ENCODE peak calls at places on chromosome 19, in nine cellular contexts. One of them, this sample, is unnamed.

GRCh38 chr19:45498411-45499195 is at the start of gene PPM1N:
- DNase-seq in prostate gland: no peak
- DNase-seq in hepatocyte: peak; percentile 63
- DNase-seq in lower lobe of right lung: no peak
- DNase-seq in upper lobe of left lung: peak; percentile 92
- DNase-seq in tibial nerve: no peak
- DNase-seq in adipocyte: peak; percentile 60
- DNase-seq in AG04450: no peak
- DNase-seq in cardiac muscle cell: peak; percentile 34
- DNase-seq in this sample: no peak

GRCh38 chr19:9757544-9758501 is 10.7 kb downstream of the ZNF846 start:
- DNase-seq in prostate gland: no peak
- DNase-seq in hepatocyte: no peak
- DNase-seq in lower lobe of right lung: no peak
- DNase-seq in upper lobe of left lung: no peak
- DNase-seq in tibial nerve: no peak
- DNase-seq in adipocyte: no peak
- DNase-seq in AG04450: no peak
- DNase-seq in cardiac muscle cell: no peak
- DNase-seq in this sample: no peak

GRCh38 chr19:55479451-55480230 is 3.2 kb downstream of the ZNF628 start:
- DNase-seq in prostate gland: no peak
- DNase-seq in hepatocyte: no peak
- DNase-seq in lower lobe of right lung: no peak
- DNase-seq in upper lobe of left lung: no peak
- DNase-seq in tibial nerve: no peak
- DNase-seq in adipocyte: no peak
- DNase-seq in AG04450: no peak
- DNase-seq in cardiac muscle cell: no peak
- DNase-seq in this sample: no peak

GRCh38 chr19:7478173-7478842 is 10.5 kb downstream of the PEX11G start:
- DNase-seq in prostate gland: no peak
- DNase-seq in hepatocyte: no peak
- DNase-seq in lower lobe of right lung: no peak
- DNase-seq in upper lobe of left lung: no peak
- DNase-seq in tibial nerve: no peak
- DNase-seq in adipocyte: no peak
- DNase-seq in AG04450: no peak
- DNase-seq in cardiac muscle cell: no peak
- DNase-seq in this sample: no peak

GRCh38 chr19:57560049-57560491 is 407 bp upstream of the ZNF550 start:
- DNase-seq in prostate gland: no peak
- DNase-seq in hepatocyte: no peak
- DNase-seq in lower lobe of right lung: peak; percentile 41
- DNase-seq in upper lobe of left lung: peak; percentile 63
- DNase-seq in tibial nerve: no peak
- DNase-seq in adipocyte: peak; percentile 58
- DNase-seq in AG04450: peak; percentile 16
- DNase-seq in cardiac muscle cell: peak; percentile 73
- DNase-seq in this sample: peak; percentile 46

GRCh38 chr19:7419777-7420439 is 68.9 kb downstream of the PEX11G start:
- DNase-seq in prostate gland: no peak
- DNase-seq in hepatocyte: no peak
- DNase-seq in lower lobe of right lung: no peak
- DNase-seq in upper lobe of left lung: no peak
- DNase-seq in tibial nerve: no peak
- DNase-seq in adipocyte: no peak
- DNase-seq in AG04450: no peak
- DNase-seq in cardiac muscle cell: no peak
- DNase-seq in this sample: no peak

GRCh38 chr19:33241530-33242101 is 16.0 kb upstream of the SLC7A10 start:
- DNase-seq in prostate gland: no peak
- DNase-seq in hepatocyte: peak; percentile 46
- DNase-seq in lower lobe of right lung: peak; percentile 69
- DNase-seq in upper lobe of left lung: peak; percentile 81
- DNase-seq in tibial nerve: no peak
- DNase-seq in adipocyte: peak; percentile 41
- DNase-seq in AG04450: no peak
- DNase-seq in cardiac muscle cell: no peak
- DNase-seq in this sample: peak; percentile 46

GRCh38 chr19:55600336-55601028 is 394 bp downstream of the ZNF524 start:
- DNase-seq in prostate gland: no peak
- DNase-seq in hepatocyte: peak; percentile 89
- DNase-seq in lower lobe of right lung: no peak
- DNase-seq in upper lobe of left lung: no peak
- DNase-seq in tibial nerve: no peak
- DNase-seq in adipocyte: no peak
- DNase-seq in AG04450: no peak
- DNase-seq in cardiac muscle cell: no peak
- DNase-seq in this sample: no peak

DNA sequence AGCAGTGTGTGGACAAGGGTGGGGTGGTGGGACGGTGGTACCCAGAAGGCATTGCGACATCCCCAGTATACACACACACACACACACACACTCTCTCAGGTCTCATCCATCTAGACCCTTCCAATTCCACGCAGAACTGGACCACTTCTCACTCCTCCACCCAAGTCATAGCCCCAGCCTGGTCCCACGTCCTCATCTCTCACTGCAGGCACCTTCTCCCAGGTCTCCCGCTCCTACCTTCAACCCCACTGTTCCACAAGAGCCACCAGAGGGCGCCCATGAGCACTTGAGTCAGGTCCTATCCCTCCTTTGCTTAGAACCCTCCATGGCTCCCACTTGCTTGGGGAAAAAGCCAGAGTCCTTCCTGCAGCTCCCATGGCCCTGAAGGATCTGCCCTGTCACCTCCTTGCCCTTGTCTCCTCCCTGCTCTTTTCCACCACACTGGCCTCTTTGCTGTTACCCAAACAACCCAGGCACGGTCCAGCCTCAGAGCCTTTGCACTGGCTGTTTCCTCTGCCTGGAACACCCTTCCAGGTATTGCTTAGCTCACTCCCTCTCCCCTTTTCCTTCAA is 62.6 kb downstream of the IER2 start:
- DNase-seq in prostate gland: peak; percentile 20
- DNase-seq in hepatocyte: peak; percentile 62
- DNase-seq in lower lobe of right lung: peak; percentile 81
- DNase-seq in upper lobe of left lung: no peak
- DNase-seq in tibial nerve: no peak
- DNase-seq in adipocyte: peak; percentile 56
- DNase-seq in AG04450: no peak
- DNase-seq in cardiac muscle cell: peak; percentile 67
- DNase-seq in this sample: peak; percentile 72
- H3K4me3 ChIP-seq in prostate gland: no peak overlapping the region
- H3K4me3 ChIP-seq in hepatocyte: no peak overlapping the region
- H3K4me3 ChIP-seq in lower lobe of right lung: no peak overlapping the region
- H3K4me3 ChIP-seq in upper lobe of left lung: no peak overlapping the region
- H3K4me3 ChIP-seq in tibial nerve: no peak overlapping the region
- H3K4me3 ChIP-seq in adipocyte: no peak overlapping the region
- H3K4me3 ChIP-seq in AG04450: no peak overlapping the region
- H3K4me3 ChIP-seq in cardiac muscle cell: no peak overlapping the region
- H3K4me3 ChIP-seq in this sample: no peak overlapping the region

DNA sequence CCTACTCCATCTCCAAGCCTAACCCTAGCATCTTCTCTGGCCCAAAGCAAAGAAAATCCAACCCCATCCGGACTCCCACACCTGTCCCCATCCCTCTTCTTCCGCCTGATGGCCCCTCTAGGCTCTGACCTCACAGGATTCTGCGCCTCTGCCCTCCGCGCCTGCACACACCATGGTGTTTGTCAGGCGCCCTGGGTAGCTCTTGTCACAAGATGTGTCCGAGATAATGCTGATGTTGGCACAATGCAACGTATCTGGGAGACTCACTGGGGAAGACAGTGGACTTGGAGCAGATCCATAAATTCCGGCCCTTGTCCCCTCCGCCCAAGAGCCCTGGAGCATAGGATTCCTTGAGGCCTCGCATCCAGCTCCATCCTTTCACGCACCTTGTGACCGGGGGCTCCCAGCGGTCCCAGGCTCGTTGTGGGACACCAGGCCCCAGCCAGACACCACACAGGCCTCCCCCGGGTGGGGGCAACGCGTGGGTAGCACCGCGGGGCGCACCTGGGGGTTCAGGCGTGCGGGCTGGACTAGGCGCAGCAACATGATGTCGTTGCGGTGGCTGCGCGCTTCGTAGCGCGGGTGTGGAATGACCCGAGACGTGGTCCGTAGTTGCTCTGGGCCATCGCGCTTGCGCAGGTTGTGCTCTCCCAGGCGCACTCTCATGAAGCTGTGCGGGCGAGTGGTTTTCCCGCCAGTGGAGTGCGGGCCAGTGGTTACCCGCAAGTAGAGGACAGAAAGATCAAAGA is 3.1 kb upstream of the KLK1 start:
- DNase-seq in prostate gland: no peak
- DNase-seq in hepatocyte: no peak
- DNase-seq in lower lobe of right lung: no peak
- DNase-seq in upper lobe of left lung: peak; percentile 78
- DNase-seq in tibial nerve: no peak
- DNase-seq in adipocyte: no peak
- DNase-seq in AG04450: no peak
- DNase-seq in cardiac muscle cell: no peak
- DNase-seq in this sample: no peak
- H3K27me3 ChIP-seq in prostate gland: no peaks in the 10 kb centered on the region
- H3K27me3 ChIP-seq in hepatocyte: peaks cover 4% of the 10 kb centered on the region
- H3K27me3 ChIP-seq in lower lobe of right lung: peaks cover 36% of the 10 kb centered on the region
- H3K27me3 ChIP-seq in upper lobe of left lung: peaks cover 10% of the 10 kb centered on the region
- H3K27me3 ChIP-seq in tibial nerve: peaks cover 24% of the 10 kb centered on the region
- H3K27me3 ChIP-seq in adipocyte: peaks cover 46% of the 10 kb centered on the region
- H3K27me3 ChIP-seq in AG04450: peaks cover 14% of the 10 kb centered on the region
- H3K27me3 ChIP-seq in cardiac muscle cell: peaks cover 43% of the 10 kb centered on the region
- H3K27me3 ChIP-seq in this sample: no peaks in the 10 kb centered on the region

GRCh38 chr19:498977-499623 is 2.8 kb downstream of the MADCAM1 start:
- DNase-seq in prostate gland: no peak
- DNase-seq in hepatocyte: peak; percentile 4
- DNase-seq in lower lobe of right lung: no peak
- DNase-seq in upper lobe of left lung: peak; percentile 33
- DNase-seq in tibial nerve: no peak
- DNase-seq in adipocyte: no peak
- DNase-seq in AG04450: no peak
- DNase-seq in cardiac muscle cell: no peak
- DNase-seq in this sample: no peak

GRCh38 chr19:497476-497860 is 1.2 kb downstream of the MADCAM1 start:
- DNase-seq in prostate gland: no peak
- DNase-seq in hepatocyte: no peak
- DNase-seq in lower lobe of right lung: no peak
- DNase-seq in upper lobe of left lung: peak; percentile 84
- DNase-seq in tibial nerve: no peak
- DNase-seq in adipocyte: no peak
- DNase-seq in AG04450: no peak
- DNase-seq in cardiac muscle cell: no peak
- DNase-seq in this sample: no peak

GRCh38 chr19:497861-498590 is 1.7 kb downstream of the MADCAM1 start:
- DNase-seq in prostate gland: no peak
- DNase-seq in hepatocyte: peak; percentile 27
- DNase-seq in lower lobe of right lung: peak; percentile 44
- DNase-seq in upper lobe of left lung: peak; percentile 75
- DNase-seq in tibial nerve: no peak
- DNase-seq in adipocyte: no peak
- DNase-seq in AG04450: no peak
- DNase-seq in cardiac muscle cell: no peak
- DNase-seq in this sample: no peak

GRCh38 chr19:496333-496634 is at the start of gene MADCAM1:
- DNase-seq in prostate gland: no peak
- DNase-seq in hepatocyte: peak; percentile 4
- DNase-seq in lower lobe of right lung: no peak
- DNase-seq in upper lobe of left lung: no peak
- DNase-seq in tibial nerve: no peak
- DNase-seq in adipocyte: no peak
- DNase-seq in AG04450: no peak
- DNase-seq in cardiac muscle cell: no peak
- DNase-seq in this sample: no peak

GRCh38 chr19:498591-498950 is 2.3 kb downstream of the MADCAM1 start:
- DNase-seq in prostate gland: no peak
- DNase-seq in hepatocyte: peak; percentile 5
- DNase-seq in lower lobe of right lung: no peak
- DNase-seq in upper lobe of left lung: peak; percentile 73
- DNase-seq in tibial nerve: no peak
- DNase-seq in adipocyte: no peak
- DNase-seq in AG04450: no peak
- DNase-seq in cardiac muscle cell: no peak
- DNase-seq in this sample: no peak
- H3K4me3 ChIP-seq in prostate gland: no peak overlapping the region
- H3K4me3 ChIP-seq in hepatocyte: no peak overlapping the region
- H3K4me3 ChIP-seq in lower lobe of right lung: no peak overlapping the region
- H3K4me3 ChIP-seq in upper lobe of left lung: no peak overlapping the region
- H3K4me3 ChIP-seq in tibial nerve: no peak overlapping the region
- H3K4me3 ChIP-seq in adipocyte: no peak overlapping the region
- H3K4me3 ChIP-seq in AG04450: no peak overlapping the region
- H3K4me3 ChIP-seq in cardiac muscle cell: no peak overlapping the region
- H3K4me3 ChIP-seq in this sample: no peak overlapping the region

GRCh38 chr19:41930926-41931592 is 2.8 kb upstream of the ERFL start:
- DNase-seq in prostate gland: no peak
- DNase-seq in hepatocyte: no peak
- DNase-seq in lower lobe of right lung: no peak
- DNase-seq in upper lobe of left lung: peak; percentile 75
- DNase-seq in tibial nerve: no peak
- DNase-seq in adipocyte: peak; percentile 27
- DNase-seq in AG04450: no peak
- DNase-seq in cardiac muscle cell: no peak
- DNase-seq in this sample: no peak

GRCh38 chr19:41928754-41929535 is 696 bp upstream of the ERFL start:
- DNase-seq in prostate gland: no peak
- DNase-seq in hepatocyte: no peak
- DNase-seq in lower lobe of right lung: no peak
- DNase-seq in upper lobe of left lung: no peak
- DNase-seq in tibial nerve: no peak
- DNase-seq in adipocyte: no peak
- DNase-seq in AG04450: no peak
- DNase-seq in cardiac muscle cell: no peak
- DNase-seq in this sample: no peak

GRCh38 chr19:41929536-41930071 is 1.4 kb upstream of the ERFL start:
- DNase-seq in prostate gland: no peak
- DNase-seq in hepatocyte: no peak
- DNase-seq in lower lobe of right lung: no peak
- DNase-seq in upper lobe of left lung: no peak
- DNase-seq in tibial nerve: no peak
- DNase-seq in adipocyte: no peak
- DNase-seq in AG04450: no peak
- DNase-seq in cardiac muscle cell: no peak
- DNase-seq in this sample: no peak

GRCh38 chr19:41928221-41928683 is at the start of gene ERFL:
- DNase-seq in prostate gland: no peak
- DNase-seq in hepatocyte: no peak
- DNase-seq in lower lobe of right lung: no peak
- DNase-seq in upper lobe of left lung: peak; percentile 87
- DNase-seq in tibial nerve: no peak
- DNase-seq in adipocyte: peak; percentile 58
- DNase-seq in AG04450: no peak
- DNase-seq in cardiac muscle cell: no peak
- DNase-seq in this sample: no peak

DNA sequence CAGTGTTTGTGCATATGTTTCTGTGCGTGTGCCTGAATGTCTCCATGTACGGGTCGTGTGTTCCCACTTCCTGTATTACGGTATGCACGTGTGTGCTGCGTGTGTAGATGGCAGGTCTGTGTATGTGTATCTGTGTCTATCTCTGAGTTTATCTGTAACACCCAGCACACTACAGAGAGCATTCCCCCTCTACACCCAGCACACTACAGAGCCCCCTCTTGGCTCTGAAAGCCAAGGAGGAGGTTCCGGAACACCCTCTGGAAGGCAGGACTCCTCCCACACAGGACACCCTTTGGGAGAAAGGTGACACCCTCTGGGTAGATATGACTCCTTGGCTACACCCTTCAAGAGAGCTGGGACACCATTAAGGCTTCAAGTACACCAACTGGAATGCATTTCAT is 2.1 kb upstream of the ERFL start:
- DNase-seq in prostate gland: no peak
- DNase-seq in hepatocyte: no peak
- DNase-seq in lower lobe of right lung: no peak
- DNase-seq in upper lobe of left lung: no peak
- DNase-seq in tibial nerve: no peak
- DNase-seq in adipocyte: no peak
- DNase-seq in AG04450: no peak
- DNase-seq in cardiac muscle cell: no peak
- DNase-seq in this sample: no peak
- H3K27me3 ChIP-seq in prostate gland: peaks cover 10% of the 10 kb centered on the region
- H3K27me3 ChIP-seq in hepatocyte: peaks cover 92% of the 10 kb centered on the region
- H3K27me3 ChIP-seq in lower lobe of right lung: peaks cover 74% of the 10 kb centered on the region
- H3K27me3 ChIP-seq in upper lobe of left lung: peaks cover 50% of the 10 kb centered on the region
- H3K27me3 ChIP-seq in tibial nerve: peaks cover 99% of the 10 kb centered on the region
- H3K27me3 ChIP-seq in adipocyte: peaks cover 61% of the 10 kb centered on the region
- H3K27me3 ChIP-seq in AG04450: peaks cover 81% of the 10 kb centered on the region
- H3K27me3 ChIP-seq in cardiac muscle cell: peaks cover 96% of the 10 kb centered on the region
- H3K27me3 ChIP-seq in this sample: peaks cover 3% of the 10 kb centered on the region